ENCODE peak calls at places on chromosomes 1 and 21, in five cellular contexts. I, J, W, N and Y are unnamed samples.

GRCh38 chr21:38914531-38915385 is 109.0 kb downstream of the ETS2 start:
- DNase-seq in J (peak), N (peak), W (no peak), I (no peak), Y (peak)

GRCh38 chr1:55827350-55827749 is 612.2 kb upstream of the USP24 start:
- DNase-seq in W (no peak), I (no peak), J (no peak), N (peak), Y (peak)

GRCh38 chr1:60895167-60896124 is 186.9 kb upstream of the NFIA start:
- DNase-seq in N (no peak), I (no peak), J (no peak), W (no peak), Y (peak)

GRCh38 chr1:243313635-243314536 is 58.0 kb downstream of the SDCCAG8 start:
- DNase-seq in W (no peak), J (no peak), N (no peak), I (no peak), Y (no peak)

GRCh38 chr21:39141502-39141901 is 41.7 kb downstream of the PSMG1 start:
- DNase-seq in I (no peak), J (no peak), W (no peak), N (peak), Y (peak)

GRCh38 chr1:99665212-99665611 is 19.3 kb downstream of the PALMD start:
- DNase-seq in I (no peak), N (no peak), J (no peak), W (no peak), Y (no peak)

GRCh38 chr1:23930861-23931471 is 17.8 kb upstream of the CNR2 start:
- DNase-seq in I (no peak), N (peak), J (no peak), W (no peak), Y (peak)

GRCh38 chr1:83889707-83890106 is 109.2 kb downstream of the TTLL7 start:
- DNase-seq in N (no peak), J (no peak), W (no peak), I (no peak), Y (peak)

GRCh38 chr1:238318294-238318908 is 427.7 kb upstream of the ZP4 start:
- DNase-seq in J (peak), W (no peak), I (no peak), N (no peak), Y (no peak)

GRCh38 chr21:32917392-32918135 is 108.2 kb upstream of the OLIG2 start:
- DNase-seq in J (no peak), N (no peak), W (no peak), I (no peak), Y (no peak)

GRCh38 chr1:201481761-201482493 is 12.9 kb upstream of the PHLDA3 start:
- DNase-seq in W (peak), N (peak), J (peak), I (peak), Y (no peak)

GRCh38 chr21:25402134-25402957 is 204.9 kb downstream of the MRPL39 start:
- DNase-seq in W (no peak), I (no peak), J (no peak), N (no peak), Y (no peak)

GRCh38 chr21:17491716-17492414 is 21.0 kb upstream of the CXADR start:
- DNase-seq in N (peak), I (no peak), J (no peak), W (no peak), Y (peak)

GRCh38 chr1:58909162-58909560 is 125.3 kb upstream of the JUN start:
- DNase-seq in I (no peak), W (no peak), J (no peak), N (peak), Y (peak)

GRCh38 chr1:47663286-47663685 is 225.4 kb downstream of the FOXD2 start:
- DNase-seq in N (no peak), J (no peak), W (no peak), I (no peak), Y (peak)

GRCh38 chr1:19582318-19582717 is 61.8 kb upstream of the NBL1 start:
- DNase-seq in I (peak), J (peak), W (peak), N (peak), Y (no peak)

GRCh38 chr1:238898856-238899255 is 487.5 kb upstream of the CHRM3 start:
- DNase-seq in N (no peak), J (no peak), W (no peak), I (no peak), Y (peak)

GRCh38 chr1:208132287-208132882 is 111.8 kb downstream of the PLXNA2 start:
- DNase-seq in I (peak), J (peak), W (no peak), N (peak), Y (peak)

GRCh38 chr1:112872551-112872962 is 83.4 kb downstream of the SLC16A1 start:
- DNase-seq in W (no peak), N (no peak), J (no peak), I (no peak), Y (peak)

GRCh38 chr1:17272641-17273040 is 23.7 kb downstream of the PADI3 start:
- DNase-seq in I (no peak), J (peak), N (no peak), W (no peak), Y (no peak)

GRCh38 chr1:157105988-157106812 is 6.6 kb upstream of the ETV3L start:
- DNase-seq in N (peak), W (no peak), J (peak), I (no peak), Y (peak)

GRCh38 chr1:54542120-54542961 is 5.7 kb upstream of the ACOT11 start:
- DNase-seq in I (peak), J (peak), N (peak), W (no peak), Y (peak)

GRCh38 chr1:27878787-27879335 is 6.5 kb downstream of the THEMIS2 start:
- DNase-seq in J (no peak), N (no peak), I (no peak), W (no peak), Y (no peak)

GRCh38 chr1:75521658-75522057 is 89.3 kb downstream of the SLC44A5 start:
- DNase-seq in J (no peak), I (no peak), W (no peak), N (no peak), Y (no peak)

GRCh38 chr1:184664042-184664659 is 90.5 kb downstream of the EDEM3 start:
- DNase-seq in W (no peak), J (peak), I (no peak), N (peak), Y (peak)

GRCh38 chr1:116488052-116488451 is 82.8 kb downstream of the CD58 start:
- DNase-seq in N (no peak), I (no peak), J (no peak), W (no peak), Y (no peak)

GRCh38 chr21:32381571-32381970 is 11.2 kb downstream of the URB1 start:
- DNase-seq in N (no peak), J (no peak), W (no peak), I (no peak), Y (peak)

GRCh38 chr1:204524986-204525385 is 8.8 kb downstream of the MDM4 start:
- DNase-seq in J (no peak), I (no peak), W (no peak), N (no peak), Y (no peak)

GRCh38 chr1:237769916-237770315 is 120.8 kb downstream of the ZP4 start:
- DNase-seq in I (no peak), J (no peak), N (no peak), W (no peak), Y (no peak)

GRCh38 chr1:161908264-161908663 is 115.4 kb downstream of the OLFML2B start:
- DNase-seq in I (no peak), J (no peak), N (no peak), W (no peak), Y (no peak)

GRCh38 chr1:238690415-238690814 is 696.0 kb upstream of the CHRM3 start:
- DNase-seq in I (no peak), N (peak), W (no peak), J (no peak), Y (peak)

GRCh38 chr1:228283476-228284147 is 75.8 kb downstream of the OBSCN start:
- DNase-seq in N (no peak), I (no peak), J (peak), W (no peak), Y (no peak)

GRCh38 chr1:10727703-10728348 is 68.6 kb downstream of the CASZ1 start:
- DNase-seq in I (no peak), N (no peak), W (no peak), J (no peak), Y (no peak)

GRCh38 chr1:212488436-212489283 is 55.9 kb downstream of the NENF start:
- DNase-seq in J (peak), W (no peak), N (peak), I (no peak), Y (peak)